ENCODE peak calls at places on chromosome 15, in nine cellular contexts. C is NAMALWA, B is AG08395, P is HEK293T, U is progenitor cell of endocrine pancreas, M is aorta, X is right lobe of liver, F is MCF 10A, S is PC-9. Y is an unnamed sample.
A peak's percentile ranks its signal among the peaks of the same experiment; 100 is the strongest.

GRCh38 chr15:44489464-44489863 is 47.5 kb upstream of the EIF3J start:
- DNase-seq in B (peak; percentile 69), M (no peak), C (no peak), P (no peak), S (peak; percentile 51), X (no peak), U (no peak), F (peak; percentile 70), Y (peak; percentile 52)

GRCh38 chr15:70376929-70377691 is 279.4 kb upstream of the TLE3 start:
- DNase-seq in C (no peak), P (peak; percentile 38), X (peak; percentile 56), S (no peak), F (peak; percentile 61), U (no peak), B (peak; percentile 61), M (peak; percentile 63), Y (no peak)

GRCh38 chr15:82910721-82911120 is 41.8 kb downstream of the HOMER2 start:
- DNase-seq in F (no peak), B (no peak), P (no peak), U (no peak), S (no peak), X (no peak), C (no peak), M (no peak), Y (no peak)

GRCh38 chr15:90264649-90265048 is 823 bp upstream of the NGRN start:
- DNase-seq in X (peak; percentile 38), P (no peak), U (no peak), F (peak; percentile 54), B (no peak), M (no peak), S (peak; percentile 66), C (no peak), Y (no peak)

GRCh38 chr15:78811124-78811824 is at the start of gene ADAMTS7:
- DNase-seq in P (peak; percentile 92), M (peak; percentile 78), C (peak; percentile 63), F (peak; percentile 58), X (peak; percentile 74), U (peak; percentile 84), S (no peak), B (peak; percentile 97), Y (peak; percentile 88)

GRCh38 chr15:27487846-27488245 is 516.9 kb downstream of the GABRG3 start:
- DNase-seq in M (no peak), S (no peak), P (no peak), X (no peak), C (no peak), F (no peak), U (no peak), B (no peak), Y (no peak)

GRCh38 chr15:31434418-31435255 is 108.0 kb downstream of the KLF13 start:
- DNase-seq in U (no peak), S (no peak), P (no peak), C (no peak), B (peak; percentile 86), M (peak; percentile 75), X (peak; percentile 49), F (peak; percentile 68), Y (peak; percentile 19)

GRCh38 chr15:62021991-62022600 is 38.2 kb downstream of the VPS13C start:
- DNase-seq in X (no peak), U (no peak), C (peak; percentile 13), F (peak; percentile 14), S (no peak), P (no peak), B (no peak), M (no peak), Y (no peak)

GRCh38 chr15:78751602-78751979 is 59.7 kb downstream of the ADAMTS7 start:
- DNase-seq in M (no peak), C (no peak), S (no peak), F (no peak), B (no peak), P (no peak), X (no peak), U (no peak), Y (no peak)

GRCh38 chr15:41160639-41161315 is 44.7 kb upstream of the INO80 start:
- DNase-seq in S (peak; percentile 66), X (no peak), P (no peak), C (no peak), U (no peak), F (no peak), M (no peak), B (no peak), Y (no peak)

GRCh38 chr15:40823572-40824343 is 4.8 kb downstream of the PPP1R14D start:
- DNase-seq in S (peak; percentile 89), C (no peak), B (no peak), U (no peak), M (no peak), P (no peak), X (no peak), F (peak; percentile 58), Y (no peak)

GRCh38 chr15:66515901-66516322 is 10.8 kb downstream of the ZWILCH start:
- DNase-seq in F (no peak), M (no peak), X (no peak), P (no peak), C (peak; percentile 28), S (peak; percentile 58), B (peak; percentile 32), U (no peak), Y (no peak)

GRCh38 chr15:55268054-55268695 is 21.4 kb downstream of the RAB27A start:
- DNase-seq in B (no peak), C (no peak), X (no peak), P (no peak), M (no peak), S (no peak), U (no peak), F (no peak), Y (no peak)

GRCh38 chr15:76161153-76162049 is 101.6 kb downstream of the TMEM266 start:
- DNase-seq in X (no peak), P (no peak), C (no peak), B (no peak), F (no peak), M (no peak), U (no peak), S (no peak), Y (no peak)

GRCh38 chr15:58805095-58805494 is 34.0 kb downstream of the MINDY2 start:
- DNase-seq in X (no peak), F (peak; percentile 4), P (no peak), M (no peak), C (no peak), B (no peak), U (no peak), S (no peak), Y (no peak)

GRCh38 chr15:69926011-69926410 is 171.7 kb downstream of the TLE3 start:
- DNase-seq in B (peak; percentile 20), U (no peak), M (no peak), P (no peak), S (peak; percentile 70), C (no peak), F (no peak), X (no peak), Y (peak; percentile 71)

GRCh38 chr15:80549191-80549590 is 145.0 kb downstream of the ARNT2 start:
- DNase-seq in M (no peak), F (peak; percentile 21), P (no peak), U (no peak), X (no peak), S (no peak), B (peak; percentile 53), C (no peak), Y (peak; percentile 19)

GRCh38 chr15:45179221-45179985 is 8.4 kb downstream of the SHF start:
- DNase-seq in B (peak; percentile 29), F (peak; percentile 64), S (no peak), M (no peak), X (no peak), P (peak; percentile 55), C (peak; percentile 55), U (no peak), Y (no peak)

GRCh38 chr15:71397377-71397776 is 282.1 kb downstream of the THSD4 start:
- DNase-seq in B (no peak), X (no peak), U (no peak), F (peak; percentile 51), M (no peak), S (no peak), P (no peak), C (no peak), Y (no peak)

GRCh38 chr15:100250166-100250800 is 91.5 kb downstream of the ADAMTS17 start:
- DNase-seq in X (no peak), B (no peak), C (no peak), F (no peak), S (no peak), M (no peak), P (no peak), U (no peak), Y (no peak)

GRCh38 chr15:73947651-73948050 is 21.4 kb downstream of the LOXL1 start:
- DNase-seq in U (no peak), M (peak; percentile 21), S (no peak), P (no peak), B (no peak), C (no peak), F (no peak), X (no peak), Y (no peak)

GRCh38 chr15:39460748-39461147 is 120.1 kb upstream of the THBS1 start:
- DNase-seq in S (no peak), P (no peak), C (no peak), F (no peak), B (no peak), U (no peak), M (no peak), X (no peak), Y (no peak)

GRCh38 chr15:89088605-89089315 is 504 bp downstream of the ABHD2 start:
- DNase-seq in X (peak; percentile 57), U (peak; percentile 14), F (no peak), B (no peak), S (no peak), M (peak; percentile 66), C (no peak), P (no peak), Y (no peak)

GRCh38 chr15:83732770-83733169 is 78.8 kb downstream of the ADAMTSL3 start:
- DNase-seq in M (no peak), F (no peak), U (no peak), P (no peak), S (peak; percentile 38), X (no peak), C (no peak), B (no peak), Y (no peak)

GRCh38 chr15:68654786-68655560 is 76.2 kb downstream of the CORO2B start:
- DNase-seq in P (no peak), F (no peak), S (no peak), C (no peak), U (no peak), M (no peak), B (no peak), X (no peak), Y (no peak)

GRCh38 chr15:53036641-53037040 is 246.5 kb upstream of the ONECUT1 start:
- DNase-seq in F (no peak), X (no peak), M (no peak), B (no peak), C (no peak), P (no peak), U (no peak), S (no peak), Y (no peak)

GRCh38 chr15:40785814-40786213 is 16.0 kb downstream of the C15orf62 start:
- DNase-seq in S (peak; percentile 91), P (no peak), U (no peak), M (no peak), X (no peak), B (no peak), F (no peak), C (no peak), Y (no peak)

GRCh38 chr15:99137111-99137546 is 32.2 kb downstream of the SYNM start:
- DNase-seq in B (no peak), C (no peak), M (no peak), X (no peak), F (no peak), U (no peak), S (no peak), P (no peak), Y (no peak)

GRCh38 chr15:71666723-71667122 is 143.6 kb upstream of the NR2E3 start:
- DNase-seq in S (no peak), P (no peak), F (no peak), C (no peak), X (no peak), U (no peak), B (no peak), M (no peak), Y (no peak)

GRCh38 chr15:62606376-62607164 is 436.0 kb upstream of the TPM1 start:
- DNase-seq in M (no peak), F (peak; percentile 83), P (no peak), S (peak; percentile 94), U (no peak), B (peak; percentile 97), X (no peak), C (no peak), Y (peak; percentile 85)